ENCODE peak calls at places on chromosomes 1 and 21, in seven cellular contexts. M, G, H, V, S, Z and E are unnamed samples. For H3K9me3, the result is how much of the 10 kb centered on the place peaks cover.

GRCh38 chr1:67415041-67415440 is 15.2 kb downstream of the SERBP1 start:
- DNase-seq in M (no peak), G (no peak), H (no peak), V (no peak), S (no peak), Z (no peak), E (no peak)

GRCh38 chr21:15250384-15250783 is 185.6 kb upstream of the NRIP1 start:
- DNase-seq in M (no peak), G (no peak), H (no peak), V (no peak), S (no peak), Z (no peak), E (peak)

GRCh38 chr1:76766381-76766780 is 100.9 kb upstream of the ST6GALNAC5 start:
- DNase-seq in M (no peak), G (no peak), H (no peak), V (no peak), S (no peak), Z (no peak), E (no peak)

GRCh38 chr1:117127840-117128239 is 6.3 kb upstream of the TRIM45 start:
- DNase-seq in M (no peak), G (no peak), H (no peak), V (no peak), S (no peak), Z (no peak), E (peak)

GRCh38 chr1:30916296-30916695 is 7.7 kb upstream of the SDC3 start:
- DNase-seq in M (no peak), G (no peak), H (no peak), V (no peak), S (peak), Z (peak), E (no peak)

GRCh38 chr1:53062731-53063591 is 948 bp downstream of the PODN start:
- DNase-seq in M (no peak), G (no peak), H (no peak), V (no peak), S (peak), Z (peak), E (no peak)

GRCh38 chr1:107499139-107499744 is 358.4 kb downstream of the NTNG1 start:
- DNase-seq in M (no peak), G (no peak), H (no peak), V (no peak), S (no peak), Z (no peak), E (no peak)

GRCh38 chr1:6280761-6281451 is 20.0 kb upstream of the GPR153 start:
- DNase-seq in M (peak), G (no peak), H (no peak), V (peak), S (no peak), Z (no peak), E (no peak)

GRCh38 chr1:76293831-76294230 is 219.3 kb downstream of the ST6GALNAC3 start:
- DNase-seq in M (no peak), G (no peak), H (no peak), V (no peak), S (no peak), Z (no peak), E (no peak)

GRCh38 chr1:158652721-158653334 is 33.7 kb downstream of the SPTA1 start:
- DNase-seq in M (no peak), G (no peak), H (no peak), V (no peak), S (no peak), Z (no peak), E (no peak)

GRCh38 chr1:7100479-7100878 is 315.2 kb downstream of the CAMTA1 start:
- DNase-seq in M (no peak), G (no peak), H (no peak), V (no peak), S (no peak), Z (no peak), E (no peak)

GRCh38 chr1:54474500-54475235 is 68.5 kb upstream of the SSBP3 start:
- DNase-seq in M (peak), G (no peak), H (no peak), V (no peak), S (no peak), Z (no peak), E (no peak)

GRCh38 chr1:226738995-226739695 is at the start of gene ITPKB:
- DNase-seq in M (no peak), G (peak), H (no peak), V (no peak), S (no peak), Z (peak), E (peak)

GRCh38 chr21:37072239-37072987 is 458 bp downstream of the PIGP start:
- DNase-seq in M (peak), G (peak), H (peak), V (peak), S (no peak), Z (peak), E (no peak)

GRCh38 chr1:172004671-172005070 is 163.4 kb downstream of the DNM3 start:
- DNase-seq in M (no peak), G (no peak), H (no peak), V (no peak), S (no peak), Z (no peak), E (no peak)

GRCh38 chr1:62082456-62083363 is 111.9 kb upstream of the L1TD1 start:
- DNase-seq in M (peak), G (peak), H (no peak), V (peak), S (no peak), Z (no peak), E (peak)

GRCh38 chr1:20172033-20172588 is 13.8 kb upstream of the UBXN10 start:
- DNase-seq in M (no peak), G (no peak), H (no peak), V (no peak), S (no peak), Z (no peak), E (no peak)

GRCh38 chr1:69911301-69911801 is 294.0 kb downstream of the LRRC40 start:
- DNase-seq in M (no peak), G (peak), H (no peak), V (no peak), S (no peak), Z (no peak), E (peak)

GRCh38 chr1:208510192-208510952 is 266.2 kb upstream of the PLXNA2 start:
- DNase-seq in M (no peak), G (no peak), H (no peak), V (no peak), S (no peak), Z (no peak), E (no peak)

GRCh38 chr1:186289943-186290560 is 85.0 kb downstream of the TPR start:
- DNase-seq in M (no peak), G (no peak), H (no peak), V (no peak), S (no peak), Z (no peak), E (no peak)

GRCh38 chr1:75129660-75130311 is 4.4 kb upstream of the LHX8 start:
- DNase-seq in M (no peak), G (no peak), H (no peak), V (no peak), S (no peak), Z (no peak), E (no peak)

DNA sequence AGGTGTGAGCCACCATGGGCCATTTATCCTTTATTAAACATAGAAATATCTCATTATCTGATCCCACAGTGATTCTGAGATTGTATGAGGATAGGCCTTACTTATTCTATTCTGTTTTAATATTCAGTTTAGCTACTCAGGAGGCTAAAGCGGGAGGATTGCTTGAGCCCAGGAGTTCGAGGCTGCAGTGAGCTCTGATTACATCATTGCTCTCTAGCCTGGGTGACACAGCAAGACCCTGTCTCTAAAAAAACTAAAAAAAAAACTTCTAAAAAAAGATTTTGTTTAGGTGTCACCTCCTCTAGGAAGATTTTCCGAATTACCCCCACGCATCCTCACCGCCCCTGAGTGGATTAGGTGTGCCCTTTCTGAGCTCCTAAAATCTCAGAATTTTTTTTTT is 14.3 kb upstream of the HNRNPU start:
- DNase-seq in M (no peak), G (no peak), H (no peak), V (no peak), S (no peak), Z (no peak), E (no peak)
- H3K9me3 ChIP-seq in M (under half), G (under half), H (under half), V (under half), S (under half), Z (under half), E (under half)

GRCh38 chr1:22808186-22808845 is 97.7 kb downstream of the EPHB2 start:
- DNase-seq in M (no peak), G (no peak), H (no peak), V (no peak), S (no peak), Z (no peak), E (peak)

GRCh38 chr1:22804969-22805671 is 94.5 kb downstream of the EPHB2 start:
- DNase-seq in M (no peak), G (no peak), H (no peak), V (no peak), S (no peak), Z (no peak), E (no peak)

GRCh38 chr1:22805672-22806038 is 95.0 kb downstream of the EPHB2 start:
- DNase-seq in M (no peak), G (no peak), H (no peak), V (no peak), S (no peak), Z (no peak), E (no peak)

GRCh38 chr1:22807340-22807739 is 96.7 kb downstream of the EPHB2 start:
- DNase-seq in M (no peak), G (no peak), H (no peak), V (no peak), S (no peak), Z (no peak), E (no peak)

DNA sequence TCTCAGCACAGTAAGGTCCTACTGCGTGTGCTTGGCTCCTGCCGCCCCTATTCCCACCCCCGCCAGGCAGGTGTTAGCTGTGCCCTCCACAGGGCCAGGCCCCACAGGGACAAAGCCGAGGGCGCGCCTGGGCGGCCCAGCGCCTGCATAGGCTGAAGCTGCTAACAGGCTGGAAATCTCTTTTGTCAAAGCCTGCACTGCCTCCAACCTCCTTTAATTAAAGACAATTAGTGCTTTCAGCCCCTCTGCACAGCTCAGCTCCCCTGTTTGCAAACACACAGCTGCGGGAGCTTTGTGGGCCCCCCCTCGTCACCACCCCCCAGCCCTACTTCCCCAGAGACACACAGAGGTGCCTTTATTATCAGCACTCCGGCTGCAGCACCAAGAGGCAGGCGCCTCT is 95.9 kb downstream of the EPHB2 start:
- DNase-seq in M (no peak), G (no peak), H (no peak), V (no peak), S (no peak), Z (no peak), E (no peak)
- H3K9me3 ChIP-seq in M (under half), G (under half), H (under half), V (under half), S (under half), Z (under half), E (under half)

DNA sequence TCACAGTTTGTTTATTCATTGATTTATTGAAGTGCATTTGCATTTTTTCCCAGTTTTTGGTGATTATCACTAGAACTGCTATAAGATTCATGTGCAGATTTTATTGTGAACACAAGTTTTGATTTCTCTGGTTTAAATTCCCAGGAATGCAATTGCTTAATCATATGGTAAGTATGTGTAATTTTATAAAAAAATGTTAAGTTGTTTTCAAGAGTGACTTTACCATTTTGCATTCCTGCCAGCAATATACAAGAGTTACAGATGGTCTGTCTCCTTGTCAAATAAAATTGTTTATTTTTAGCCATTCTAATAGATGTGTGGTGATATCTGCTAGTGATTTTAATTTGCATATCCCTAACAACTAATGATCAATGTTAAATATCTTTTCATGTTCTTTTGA is 127.3 kb upstream of the APP start:
- DNase-seq in M (no peak), G (no peak), H (no peak), V (no peak), S (no peak), Z (no peak), E (no peak)
- H3K9me3 ChIP-seq in M (under half), G (under half), H (under half), V (under half), S (under half), Z (under half), E (under half)

GRCh38 chr1:163785868-163786267 is 464.1 kb downstream of the NUF2 start:
- DNase-seq in M (no peak), G (no peak), H (no peak), V (no peak), S (no peak), Z (no peak), E (no peak)
- H3K9me3 ChIP-seq in M (under half), G (under half), H (under half), V (under half), S (under half), Z (under half), E (under half)

GRCh38 chr1:248229360-248229908 is 1.8 kb upstream of the OR2M4 start:
- DNase-seq in M (no peak), G (no peak), H (no peak), V (no peak), S (peak), Z (no peak), E (no peak)

GRCh38 chr1:248231117-248231516 is at the start of gene OR2M4:
- DNase-seq in M (no peak), G (no peak), H (no peak), V (no peak), S (no peak), Z (no peak), E (no peak)

GRCh38 chr1:248225537-248225936 is 5.7 kb upstream of the OR2M4 start:
- DNase-seq in M (no peak), G (no peak), H (no peak), V (no peak), S (no peak), Z (no peak), E (no peak)
- H3K9me3 ChIP-seq in M (under half), G (under half), H (under half), V (under half), S (under half), Z (under half), E (under half)

DNA sequence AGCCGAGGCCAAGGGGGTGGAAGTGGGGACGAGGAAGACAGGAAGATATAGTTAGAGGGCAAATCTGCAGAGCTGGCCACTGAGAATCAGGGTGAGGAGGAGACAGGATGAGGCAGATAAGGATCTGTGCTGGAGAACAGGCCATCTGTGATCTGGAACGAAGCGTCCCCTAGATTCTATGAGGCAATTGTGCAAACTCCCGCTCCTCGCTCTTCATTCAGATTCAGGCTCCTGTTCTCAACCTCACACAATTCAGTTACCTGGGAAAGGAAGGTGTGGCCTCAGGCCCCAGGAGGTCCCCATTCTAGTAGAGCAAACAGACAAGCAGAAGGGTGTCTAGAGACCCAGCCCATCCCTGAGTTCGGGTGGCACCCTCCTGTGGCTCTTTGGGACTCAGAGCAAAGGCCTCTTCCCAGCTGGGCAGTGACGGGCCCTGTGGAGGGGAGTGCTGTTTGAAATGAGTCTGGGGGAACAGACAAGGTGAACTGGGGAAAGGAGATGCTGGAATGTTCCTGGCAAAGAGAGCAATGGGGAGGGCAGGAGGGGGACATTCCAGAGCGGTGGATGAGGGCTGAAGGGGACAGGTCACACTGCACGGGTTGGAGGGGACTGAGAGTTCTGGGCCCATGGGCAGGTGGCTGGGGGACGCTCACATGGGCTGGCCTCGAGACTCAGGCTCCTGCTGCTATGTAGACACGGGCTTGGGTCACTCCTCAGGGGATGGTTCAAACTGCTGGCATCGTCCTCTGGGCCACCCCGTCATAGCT is 39.9 kb upstream of the AJAP1 start:
- DNase-seq in M (no peak), G (no peak), H (no peak), V (no peak), S (no peak), Z (no peak), E (no peak)
- H3K9me3 ChIP-seq in M (under half), G (under half), H (under half), V (under half), S (under half), Z (under half), E (under half)

DNA sequence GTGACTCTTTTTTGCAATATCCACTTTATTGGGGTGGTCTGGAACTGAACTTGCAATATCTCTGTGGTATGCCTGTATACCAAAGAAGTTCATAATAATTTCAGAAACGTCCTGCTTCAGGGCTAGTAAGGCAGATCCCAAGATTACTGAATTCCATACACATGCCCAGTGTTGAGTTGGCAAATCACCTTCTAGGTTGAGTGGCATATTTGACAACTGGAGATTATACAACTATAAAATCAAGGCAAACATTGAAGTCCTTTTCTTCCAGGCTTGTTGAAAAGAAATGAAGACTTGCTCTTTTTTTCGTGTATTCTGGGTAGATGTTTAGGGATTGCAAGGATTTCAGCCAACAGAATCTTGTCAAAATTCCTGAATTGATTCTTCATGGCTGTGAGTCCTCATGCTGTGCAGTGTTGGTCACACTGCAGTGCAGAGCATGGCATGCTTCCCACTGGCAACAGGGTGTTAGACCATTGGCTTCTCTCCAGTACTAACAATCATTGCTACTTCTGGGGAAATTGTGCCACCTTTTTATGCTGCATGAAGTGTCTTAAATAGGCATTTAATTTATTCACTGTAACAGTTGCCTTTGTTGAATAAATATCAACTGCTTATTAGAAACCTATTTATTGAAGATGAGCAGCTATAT is 367.1 kb upstream of the ADGRL4 start:
- DNase-seq in M (no peak), G (peak), H (no peak), V (no peak), S (no peak), Z (no peak), E (no peak)
- H3K9me3 ChIP-seq in M (under half), G (under half), H (under half), V (under half), S (under half), Z (under half), E (under half)

GRCh38 chr1:37017737-37018136 is 16.6 kb downstream of the GRIK3 start:
- DNase-seq in M (no peak), G (no peak), H (no peak), V (no peak), S (no peak), Z (no peak), E (no peak)

GRCh38 chr1:37020653-37021277 is 13.6 kb downstream of the GRIK3 start:
- DNase-seq in M (no peak), G (no peak), H (no peak), V (no peak), S (no peak), Z (no peak), E (no peak)

GRCh38 chr1:37016121-37016520 is 18.2 kb downstream of the GRIK3 start:
- DNase-seq in M (no peak), G (no peak), H (no peak), V (no peak), S (no peak), Z (no peak), E (no peak)

GRCh38 chr1:37015713-37016112 is 18.6 kb downstream of the GRIK3 start:
- DNase-seq in M (no peak), G (no peak), H (no peak), V (no peak), S (no peak), Z (no peak), E (no peak)
- H3K9me3 ChIP-seq in M (under half), G (under half), H (under half), V (under half), S (under half), Z (under half), E (under half)

DNA sequence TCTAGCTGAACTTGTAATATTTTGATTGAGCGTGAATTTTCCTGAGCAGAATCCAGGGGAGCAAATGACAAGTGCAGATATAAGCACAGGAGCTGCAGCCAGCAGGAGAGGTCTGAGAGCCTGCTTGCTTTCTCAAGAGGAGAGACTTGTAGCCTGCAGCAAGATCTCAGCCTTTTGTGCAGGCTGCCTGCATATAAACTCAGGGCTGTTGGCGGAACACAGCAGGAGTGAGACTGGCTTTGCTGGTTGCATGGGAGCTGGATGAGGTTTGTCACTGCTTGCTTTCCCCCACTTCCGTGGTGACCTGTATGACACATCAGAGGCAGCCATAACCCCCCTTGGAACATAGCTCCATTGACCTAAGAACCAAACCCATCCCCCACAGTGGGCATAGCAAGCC is 725.4 kb upstream of the RGS18 start:
- DNase-seq in M (no peak), G (no peak), H (no peak), V (no peak), S (no peak), Z (no peak), E (no peak)
- H3K9me3 ChIP-seq in M (under half), G (under half), H (under half), V (under half), S (under half), Z (under half), E (under half)